ENCODE peak calls at places on chromosomes 16 and 17, in six cellular contexts. J, Y, I, K, S and V are unnamed samples.

GRCh38 chr17:75131278-75132017 is at the start of gene NT5C:
- DNase-seq in J (peak; percentile 59), Y (peak; percentile 93), I (peak; percentile 95), K (no peak), S (no peak), V (peak; percentile 48)

GRCh38 chr17:51428668-51429486 is 168.5 kb downstream of the UTP18 start:
- DNase-seq in J (no peak), Y (no peak), I (no peak), K (no peak), S (no peak), V (no peak)

GRCh38 chr17:29590261-29590978 is 972 bp upstream of the GIT1 start:
- DNase-seq in J (no peak), Y (no peak), I (no peak), K (no peak), S (no peak), V (no peak)

GRCh38 chr17:61366076-61366714 is 33.4 kb upstream of the TBX2 start:
- DNase-seq in J (no peak), Y (no peak), I (no peak), K (no peak), S (no peak), V (no peak)

GRCh38 chr17:15900871-15901270 is 44.1 kb upstream of the ADORA2B start:
- DNase-seq in J (no peak), Y (no peak), I (no peak), K (no peak), S (no peak), V (no peak)

GRCh38 chr17:4247361-4247980 is 16.3 kb downstream of the ANKFY1 start:
- DNase-seq in J (no peak), Y (no peak), I (no peak), K (no peak), S (no peak), V (no peak)

GRCh38 chr17:56260421-56260820 is 107.1 kb downstream of the ANKFN1 start:
- DNase-seq in J (no peak), Y (no peak), I (peak; percentile 32), K (no peak), S (no peak), V (no peak)

GRCh38 chr17:27893834-27894503 is 804 bp upstream of the LYRM9 start:
- DNase-seq in J (no peak), Y (no peak), I (no peak), K (no peak), S (no peak), V (peak; percentile 65)

GRCh38 chr16:17382514-17382913 is 88.2 kb downstream of the XYLT1 start:
- DNase-seq in J (no peak), Y (no peak), I (no peak), K (no peak), S (no peak), V (no peak)

GRCh38 chr17:52297230-52298010 is 138.9 kb upstream of the CA10 start:
- DNase-seq in J (no peak), Y (no peak), I (no peak), K (no peak), S (no peak), V (no peak)

GRCh38 chr17:2054740-2055493 is at the start of gene HIC1:
- DNase-seq in J (peak; percentile 66), Y (peak; percentile 86), I (peak; percentile 86), K (no peak), S (no peak), V (no peak)

GRCh38 chr16:4062212-4062802 is 53.9 kb downstream of the ADCY9 start:
- DNase-seq in J (no peak), Y (no peak), I (no peak), K (no peak), S (no peak), V (no peak)

GRCh38 chr16:66979011-66979717 is 9.2 kb upstream of the CES4A start:
- DNase-seq in J (no peak), Y (no peak), I (peak; percentile 45), K (no peak), S (no peak), V (no peak)

GRCh38 chr16:57526498-57526897 is 9.9 kb downstream of the CCDC102A start:
- DNase-seq in J (no peak), Y (no peak), I (no peak), K (no peak), S (no peak), V (no peak)

GRCh38 chr17:74554909-74555308 is 9.0 kb upstream of the CD300C start:
- DNase-seq in J (no peak), Y (no peak), I (no peak), K (no peak), S (no peak), V (no peak)

GRCh38 chr17:48755346-48755745 is 26.8 kb upstream of the HOXB13 start:
- DNase-seq in J (no peak), Y (no peak), I (no peak), K (no peak), S (no peak), V (peak; percentile 6)

GRCh38 chr17:2192367-2193028 is 111.1 kb downstream of the SMG6 start:
- DNase-seq in J (no peak), Y (no peak), I (peak; percentile 67), K (peak; percentile 42), S (peak; percentile 95), V (no peak)

GRCh38 chr17:61928101-61928436 is 287 bp upstream of the INTS2 start:
- DNase-seq in J (no peak), Y (no peak), I (no peak), K (no peak), S (no peak), V (no peak)

GRCh38 chr17:76386966-76387765 is 2.8 kb downstream of the SPHK1 start:
- DNase-seq in J (no peak), Y (no peak), I (no peak), K (no peak), S (no peak), V (no peak)

GRCh38 chr16:27387724-27388123 is 14.2 kb upstream of the IL21R start:
- DNase-seq in J (no peak), Y (no peak), I (peak; percentile 18), K (no peak), S (no peak), V (no peak)

GRCh38 chr16:78932395-78932794 is 668.1 kb downstream of the MAF start:
- DNase-seq in J (no peak), Y (no peak), I (no peak), K (no peak), S (no peak), V (no peak)

GRCh38 chr16:2686912-2687507 is 4.7 kb downstream of the KCTD5 start:
- DNase-seq in J (no peak), Y (peak; percentile 95), I (peak; percentile 4), K (no peak), S (no peak), V (peak; percentile 57)

GRCh38 chr16:88804173-88804551 is 573 bp downstream of the CDT1 start:
- DNase-seq in J (no peak), Y (no peak), I (no peak), K (no peak), S (no peak), V (no peak)

GRCh38 chr17:2181206-2181983 is 122.2 kb downstream of the SMG6 start:
- DNase-seq in J (no peak), Y (no peak), I (peak; percentile 84), K (no peak), S (no peak), V (peak; percentile 80)

GRCh38 chr17:64343071-64343774 is 47.4 kb downstream of the PECAM1 start:
- DNase-seq in J (no peak), Y (no peak), I (no peak), K (no peak), S (no peak), V (no peak)